ENCODE peak calls at places on chromosomes 5 and 9, in four cellular contexts. V is EL, Q is IMR-90, D is fibroblast of mammary gland. T is an unnamed sample.
A peak's percentile ranks its signal among the peaks of the same experiment; 100 is the strongest.

GRCh38 chr5:59583810-59584562 is 309.5 kb downstream of the PDE4D start:
- DNase-seq in V (no peak), Q (no peak), D (no peak), T (no peak)

GRCh38 chr5:142017832-142018427 is 5.1 kb upstream of the GNPDA1 start:
- DNase-seq in V (peak; percentile 24), Q (peak; percentile 75), D (peak; percentile 53), T (peak; percentile 39)

GRCh38 chr5:59503223-59503622 is 390.3 kb downstream of the PDE4D start:
- DNase-seq in V (no peak), Q (no peak), D (no peak), T (no peak)

GRCh38 chr5:132385321-132386105 is 16.0 kb downstream of the SLC22A5 start:
- DNase-seq in V (peak; percentile 71), Q (peak; percentile 62), D (peak; percentile 71), T (peak; percentile 71)

GRCh38 chr5:132417010-132417439 is 47.5 kb downstream of the SLC22A5 start:
- DNase-seq in V (peak; percentile 14), Q (no peak), D (peak; percentile 59), T (no peak)

GRCh38 chr9:6014668-6015270 is 655 bp downstream of the RANBP6 start:
- DNase-seq in V (peak; percentile 76), Q (peak; percentile 84), D (peak; percentile 77), T (peak; percentile 34)

GRCh38 chr5:110884005-110884404 is 145.2 kb downstream of the SLC25A46 start:
- DNase-seq in V (no peak), Q (peak; percentile 48), D (peak; percentile 53), T (peak; percentile 65)

GRCh38 chr9:20508242-20508641 is 114.1 kb downstream of the MLLT3 start:
- DNase-seq in V (peak; percentile 31), Q (no peak), D (no peak), T (no peak)

GRCh38 chr9:110260911-110261310 is 4.6 kb upstream of the TXN start:
- DNase-seq in V (peak; percentile 25), Q (no peak), D (peak; percentile 41), T (no peak)

GRCh38 chr5:91212336-91213092 is 170.6 kb downstream of the ARRDC3 start:
- DNase-seq in V (peak; percentile 93), Q (peak; percentile 94), D (peak; percentile 99), T (peak; percentile 92)

GRCh38 chr9:133344979-133345378 is 3.0 kb downstream of the MED22 start:
- DNase-seq in V (no peak), Q (no peak), D (no peak), T (no peak)

GRCh38 chr5:179275381-179275878 is 69.8 kb downstream of the ADAMTS2 start:
- DNase-seq in V (no peak), Q (no peak), D (no peak), T (no peak)

GRCh38 chr5:57164124-57164523 is 9.7 kb upstream of the GPBP1 start:
- DNase-seq in V (no peak), Q (no peak), D (no peak), T (no peak)

GRCh38 chr5:149125386-149125891 is 15.9 kb upstream of the ABLIM3 start:
- DNase-seq in V (no peak), Q (peak; percentile 18), D (no peak), T (peak; percentile 26)

GRCh38 chr5:96808868-96809558 is 1.3 kb upstream of the ERAP1 start:
- DNase-seq in V (no peak), Q (no peak), D (no peak), T (no peak)

GRCh38 chr9:82404484-82405280 is 416.1 kb downstream of the SPATA31D1 start:
- DNase-seq in V (peak; percentile 21), Q (peak; percentile 64), D (peak; percentile 56), T (peak; percentile 73)

GRCh38 chr9:20552874-20553624 is 69.2 kb downstream of the MLLT3 start:
- DNase-seq in V (peak; percentile 25), Q (peak; percentile 25), D (peak; percentile 24), T (peak; percentile 62)

GRCh38 chr9:113309204-113309813 is 6.1 kb upstream of the RNF183 start:
- DNase-seq in V (peak; percentile 41), Q (peak; percentile 59), D (peak; percentile 57), T (peak; percentile 70)

T was measured in fibroblast of lung.